ENCODE peak calls at places on chromosomes 13 and 19, in six cellular contexts. One of them, this sample, is unnamed.
A peak's percentile ranks its signal among the peaks of the same experiment; 100 is the strongest.

GRCh38 chr19:10517361-10517759 is at the start of gene S1PR5:
- DNase-seq in HT-29: no peak
- DNase-seq in COR-L47: peak; percentile 25
- DNase-seq in BE2C: peak; percentile 19
- DNase-seq in EL: peak; percentile 38
- DNase-seq in T follicular helper cell: no peak
- DNase-seq in this sample: peak; percentile 59

GRCh38 chr13:31945202-31945978 is 86.2 kb upstream of the FRY start:
- DNase-seq in HT-29: peak; percentile 96
- DNase-seq in COR-L47: peak; percentile 81
- DNase-seq in BE2C: peak; percentile 77
- DNase-seq in EL: peak; percentile 86
- DNase-seq in T follicular helper cell: no peak
- DNase-seq in this sample: peak; percentile 84

GRCh38 chr13:42930136-42930535 is 61.9 kb downstream of the EPSTI1 start:
- DNase-seq in HT-29: no peak
- DNase-seq in COR-L47: no peak
- DNase-seq in BE2C: no peak
- DNase-seq in EL: no peak
- DNase-seq in T follicular helper cell: no peak
- DNase-seq in this sample: no peak

GRCh38 chr13:43036386-43037220 is 13.2 kb downstream of the DNAJC15 start:
- DNase-seq in HT-29: no peak
- DNase-seq in COR-L47: no peak
- DNase-seq in BE2C: no peak
- DNase-seq in EL: no peak
- DNase-seq in T follicular helper cell: no peak
- DNase-seq in this sample: no peak

GRCh38 chr13:20431080-20431479 is 94.6 kb downstream of the CRYL1 start:
- DNase-seq in HT-29: no peak
- DNase-seq in COR-L47: no peak
- DNase-seq in BE2C: no peak
- DNase-seq in EL: no peak
- DNase-seq in T follicular helper cell: no peak
- DNase-seq in this sample: no peak

GRCh38 chr19:55454787-55455243 is 6.6 kb downstream of the ISOC2 start:
- DNase-seq in HT-29: peak; percentile 65
- DNase-seq in COR-L47: peak; percentile 31
- DNase-seq in BE2C: peak; percentile 73
- DNase-seq in EL: peak; percentile 51
- DNase-seq in T follicular helper cell: no peak
- DNase-seq in this sample: peak; percentile 66

GRCh38 chr13:95275322-95276118 is 25.7 kb downstream of the ABCC4 start:
- DNase-seq in HT-29: peak; percentile 68
- DNase-seq in COR-L47: peak; percentile 71
- DNase-seq in BE2C: no peak
- DNase-seq in EL: no peak
- DNase-seq in T follicular helper cell: no peak
- DNase-seq in this sample: peak; percentile 51

GRCh38 chr13:98390086-98390697 is 186.7 kb downstream of the STK24 start:
- DNase-seq in HT-29: no peak
- DNase-seq in COR-L47: no peak
- DNase-seq in BE2C: no peak
- DNase-seq in EL: no peak
- DNase-seq in T follicular helper cell: no peak
- DNase-seq in this sample: no peak

GRCh38 chr13:111111376-111111937 is 3.7 kb upstream of the ARHGEF7 start:
- DNase-seq in HT-29: no peak
- DNase-seq in COR-L47: no peak
- DNase-seq in BE2C: no peak
- DNase-seq in EL: no peak
- DNase-seq in T follicular helper cell: no peak
- DNase-seq in this sample: no peak

GRCh38 chr13:97004096-97004876 is 10.0 kb upstream of the OXGR1 start:
- DNase-seq in HT-29: no peak
- DNase-seq in COR-L47: no peak
- DNase-seq in BE2C: no peak
- DNase-seq in EL: peak; percentile 61
- DNase-seq in T follicular helper cell: no peak
- DNase-seq in this sample: no peak

GRCh38 chr19:8259142-8259921 is 48.8 kb downstream of the CD320 start:
- DNase-seq in HT-29: no peak
- DNase-seq in COR-L47: no peak
- DNase-seq in BE2C: no peak
- DNase-seq in EL: no peak
- DNase-seq in T follicular helper cell: no peak
- DNase-seq in this sample: no peak

GRCh38 chr19:47745010-47745901 is at the start of gene NOP53:
- DNase-seq in HT-29: peak; percentile 100
- DNase-seq in COR-L47: peak; percentile 94
- DNase-seq in BE2C: peak; percentile 96
- DNase-seq in EL: peak; percentile 96
- DNase-seq in T follicular helper cell: peak; percentile 94
- DNase-seq in this sample: peak; percentile 96

GRCh38 chr19:44635581-44636438 is 7.9 kb upstream of the PVR start:
- DNase-seq in HT-29: no peak
- DNase-seq in COR-L47: no peak
- DNase-seq in BE2C: no peak
- DNase-seq in EL: peak; percentile 87
- DNase-seq in T follicular helper cell: no peak
- DNase-seq in this sample: peak; percentile 41

GRCh38 chr13:111575276-111575675 is 254.8 kb downstream of the TEX29 start:
- DNase-seq in HT-29: no peak
- DNase-seq in COR-L47: no peak
- DNase-seq in BE2C: no peak
- DNase-seq in EL: no peak
- DNase-seq in T follicular helper cell: no peak
- DNase-seq in this sample: no peak

GRCh38 chr19:17719730-17720486 is 628 bp downstream of the MAP1S start:
- DNase-seq in HT-29: peak; percentile 7
- DNase-seq in COR-L47: peak; percentile 41
- DNase-seq in BE2C: no peak
- DNase-seq in EL: no peak
- DNase-seq in T follicular helper cell: no peak
- DNase-seq in this sample: peak; percentile 32

GRCh38 chr13:106796280-106797047 is 228.5 kb upstream of the ARGLU1 start:
- DNase-seq in HT-29: no peak
- DNase-seq in COR-L47: peak; percentile 88
- DNase-seq in BE2C: no peak
- DNase-seq in EL: no peak
- DNase-seq in T follicular helper cell: no peak
- DNase-seq in this sample: no peak

GRCh38 chr13:36819811-36820140 is 754 bp downstream of the RFXAP start:
- DNase-seq in HT-29: peak; percentile 45
- DNase-seq in COR-L47: no peak
- DNase-seq in BE2C: peak; percentile 36
- DNase-seq in EL: peak; percentile 52
- DNase-seq in T follicular helper cell: no peak
- DNase-seq in this sample: peak; percentile 30

GRCh38 chr13:77507931-77508776 is 27.4 kb upstream of the SCEL start:
- DNase-seq in HT-29: peak; percentile 97
- DNase-seq in COR-L47: no peak
- DNase-seq in BE2C: peak; percentile 33
- DNase-seq in EL: peak; percentile 78
- DNase-seq in T follicular helper cell: no peak
- DNase-seq in this sample: peak; percentile 70

This sample was measured in GM03348.